ENCODE peak calls at places on chromosomes 12 and 14, in eight cellular contexts. C, H, K, W, L, G, Y and Z are unnamed samples.

GRCh38 chr12:88015825-88016224 is 13.4 kb downstream of the C12orf50 start:
- DNase-seq in C (no peak), H (no peak), K (no peak), W (no peak), L (no peak), G (no peak), Y (no peak), Z (no peak)

GRCh38 chr12:31897791-31898503 is 61.3 kb upstream of the RESF1 start:
- DNase-seq in C (peak; percentile 10), H (no peak), K (no peak), W (no peak), L (peak; percentile 70), G (no peak), Y (no peak), Z (peak; percentile 49)

GRCh38 chr14:105420141-105420975 is 731 bp downstream of the MTA1 start:
- DNase-seq in C (no peak), H (no peak), K (no peak), W (no peak), L (no peak), G (no peak), Y (no peak), Z (no peak)

GRCh38 chr14:29028973-29029582 is 262.5 kb downstream of the FOXG1 start:
- DNase-seq in C (no peak), H (no peak), K (no peak), W (no peak), L (peak; percentile 50), G (no peak), Y (no peak), Z (no peak)

GRCh38 chr12:104482748-104483147 is 26.0 kb downstream of the CHST11 start:
- DNase-seq in C (no peak), H (no peak), K (no peak), W (no peak), L (no peak), G (no peak), Y (no peak), Z (no peak)

GRCh38 chr12:9906888-9907287 is 25.3 kb downstream of the CLEC2A start:
- DNase-seq in C (peak; percentile 5), H (no peak), K (no peak), W (no peak), L (no peak), G (peak; percentile 24), Y (no peak), Z (no peak)

GRCh38 chr12:3247596-3248270 is 170.6 kb downstream of the TSPAN9 start:
- DNase-seq in C (no peak), H (no peak), K (no peak), W (no peak), L (no peak), G (no peak), Y (no peak), Z (no peak)

GRCh38 chr14:92719890-92720323 is 28.5 kb downstream of the LGMN start:
- DNase-seq in C (no peak), H (no peak), K (no peak), W (no peak), L (no peak), G (no peak), Y (no peak), Z (peak; percentile 10)

GRCh38 chr12:105235299-105235746 is 651 bp downstream of the APPL2 start:
- DNase-seq in C (no peak), H (no peak), K (no peak), W (no peak), L (no peak), G (peak; percentile 71), Y (no peak), Z (peak; percentile 56)

GRCh38 chr14:53740570-53740969 is 216.1 kb downstream of the BMP4 start:
- DNase-seq in C (no peak), H (no peak), K (no peak), W (no peak), L (no peak), G (no peak), Y (no peak), Z (no peak)

GRCh38 chr14:101636081-101636560 is 74.8 kb downstream of the DIO3 start:
- DNase-seq in C (no peak), H (no peak), K (no peak), W (no peak), L (no peak), G (no peak), Y (no peak), Z (no peak)

GRCh38 chr12:87556985-87557384 is 472.2 kb downstream of the C12orf50 start:
- DNase-seq in C (no peak), H (no peak), K (no peak), W (no peak), L (no peak), G (no peak), Y (no peak), Z (no peak)

GRCh38 chr12:118011961-118012360 is 4.5 kb upstream of the RFC5 start:
- DNase-seq in C (no peak), H (no peak), K (no peak), W (no peak), L (no peak), G (no peak), Y (no peak), Z (no peak)

GRCh38 chr12:116528067-116528466 is 31.1 kb upstream of the MAP1LC3B2 start:
- DNase-seq in C (no peak), H (no peak), K (no peak), W (no peak), L (no peak), G (peak; percentile 91), Y (no peak), Z (no peak)

GRCh38 chr14:70069186-70069585 is 119.6 kb downstream of the SLC8A3 start:
- DNase-seq in C (no peak), H (no peak), K (no peak), W (no peak), L (no peak), G (peak; percentile 23), Y (no peak), Z (no peak)

GRCh38 chr14:28577711-28578131 is 188.9 kb upstream of the FOXG1 start:
- DNase-seq in C (no peak), H (no peak), K (no peak), W (no peak), L (no peak), G (peak; percentile 72), Y (peak; percentile 44), Z (no peak)

GRCh38 chr14:54350196-54350595 is 46.6 kb upstream of the CDKN3 start:
- DNase-seq in C (no peak), H (no peak), K (no peak), W (no peak), L (no peak), G (no peak), Y (no peak), Z (no peak)

GRCh38 chr12:121241203-121241970 is 31.5 kb downstream of the P2RX4 start:
- DNase-seq in C (no peak), H (no peak), K (no peak), W (no peak), L (no peak), G (no peak), Y (no peak), Z (no peak)

GRCh38 chr12:24823808-24824515 is 124.9 kb downstream of the BCAT1 start:
- DNase-seq in C (no peak), H (no peak), K (no peak), W (no peak), L (no peak), G (no peak), Y (no peak), Z (no peak)

GRCh38 chr12:110074089-110074488 is 25.8 kb upstream of the C12orf76 start:
- DNase-seq in C (no peak), H (no peak), K (no peak), W (no peak), L (no peak), G (no peak), Y (no peak), Z (no peak)

GRCh38 chr12:95646781-95647184 is 95.5 kb upstream of the USP44 start:
- DNase-seq in C (no peak), H (no peak), K (no peak), W (no peak), L (no peak), G (no peak), Y (no peak), Z (no peak)

GRCh38 chr12:32476446-32476845 is 77.1 kb downstream of the FGD4 start:
- DNase-seq in C (no peak), H (no peak), K (no peak), W (no peak), L (no peak), G (no peak), Y (no peak), Z (no peak)

GRCh38 chr12:1580036-1580435 is 14.3 kb downstream of the FBXL14 start:
- DNase-seq in C (no peak), H (no peak), K (no peak), W (no peak), L (no peak), G (no peak), Y (no peak), Z (no peak)

GRCh38 chr14:98120831-98121464 is 1151.0 kb downstream of the BCL11B start:
- DNase-seq in C (no peak), H (no peak), K (no peak), W (no peak), L (no peak), G (peak; percentile 81), Y (no peak), Z (peak; percentile 96)

GRCh38 chr12:107101651-107102050 is 8.3 kb upstream of the CRY1 start:
- DNase-seq in C (no peak), H (no peak), K (no peak), W (no peak), L (no peak), G (no peak), Y (no peak), Z (no peak)

GRCh38 chr12:2295941-2296461 is 243.2 kb downstream of the CACNA1C start:
- DNase-seq in C (no peak), H (no peak), K (no peak), W (no peak), L (no peak), G (peak; percentile 29), Y (no peak), Z (no peak)

GRCh38 chr12:67424784-67425183 is 155.6 kb downstream of the CAND1 start:
- DNase-seq in C (no peak), H (no peak), K (no peak), W (no peak), L (no peak), G (no peak), Y (no peak), Z (no peak)

GRCh38 chr14:20711275-20712069 is 22.9 kb downstream of the ANG start:
- DNase-seq in C (no peak), H (no peak), K (no peak), W (no peak), L (no peak), G (no peak), Y (no peak), Z (no peak)

GRCh38 chr12:47939009-47939601 is 24.3 kb upstream of the TMEM106C start:
- DNase-seq in C (no peak), H (no peak), K (no peak), W (no peak), L (no peak), G (no peak), Y (peak; percentile 38), Z (no peak)

GRCh38 chr12:112900298-112901145 is 6.2 kb upstream of the OAS1 start:
- DNase-seq in C (peak; percentile 28), H (no peak), K (no peak), W (no peak), L (peak; percentile 64), G (peak; percentile 45), Y (no peak), Z (peak; percentile 69)

GRCh38 chr14:95311752-95312151 is 8.0 kb downstream of the CLMN start:
- DNase-seq in C (no peak), H (no peak), K (no peak), W (no peak), L (peak; percentile 32), G (no peak), Y (no peak), Z (no peak)

GRCh38 chr14:54829486-54830224 is 73.0 kb downstream of the GCH1 start:
- DNase-seq in C (no peak), H (no peak), K (no peak), W (no peak), L (no peak), G (no peak), Y (no peak), Z (no peak)

GRCh38 chr12:72264548-72265175 is 7.5 kb upstream of the TRHDE start:
- DNase-seq in C (no peak), H (no peak), K (no peak), W (no peak), L (no peak), G (peak; percentile 18), Y (no peak), Z (peak; percentile 5)

GRCh38 chr12:98893126-98893525 is 248.0 kb downstream of the APAF1 start:
- DNase-seq in C (no peak), H (no peak), K (no peak), W (no peak), L (no peak), G (no peak), Y (no peak), Z (no peak)